ENCODE peak calls at places on chromosomes 13 and 19, in five cellular contexts. H is H1, V is K562, P is GM12878, E is HepG2. G is an unnamed sample.

GRCh38 chr19:17337675-17338439 is 504 bp downstream of the GTPBP3 start:
- DNase-seq in V (peak), P (no peak), E (no peak), H (peak), G (peak)

GRCh38 chr13:113785051-113786010 is 26.3 kb downstream of the TMEM255B start:
- DNase-seq in E (no peak), P (no peak), H (no peak), V (no peak), G (no peak)

GRCh38 chr13:112069727-112070300 is 2.9 kb downstream of the SOX1 start:
- DNase-seq in P (no peak), V (no peak), H (peak), E (no peak), G (no peak)

GRCh38 chr19:19423322-19423721 is 17.8 kb downstream of the GATAD2A start:
- DNase-seq in H (no peak), E (no peak), V (no peak), P (no peak), G (no peak)

GRCh38 chr13:50152224-50152623 is 137.0 kb downstream of the KCNRG start:
- DNase-seq in H (no peak), E (no peak), V (no peak), P (no peak), G (no peak)

GRCh38 chr13:83297591-83298305 is 584.5 kb downstream of the SLITRK1 start:
- DNase-seq in E (no peak), P (no peak), H (no peak), V (no peak), G (no peak)

GRCh38 chr19:14147797-14148605 is 11.6 kb upstream of the ASF1B start:
- DNase-seq in P (no peak), V (peak), E (peak), H (peak), G (peak)

GRCh38 chr13:34452831-34453230 is 489.2 kb upstream of the NBEA start:
- DNase-seq in V (no peak), P (no peak), H (no peak), E (no peak), G (no peak)

GRCh38 chr19:43901395-43902390 is 33.4 kb downstream of the ZNF45 start:
- DNase-seq in H (peak), V (peak), P (peak), E (peak), G (peak)

GRCh38 chr13:97211357-97211756 is 10.8 kb upstream of the MBNL2 start:
- DNase-seq in E (no peak), V (no peak), P (no peak), H (no peak), G (no peak)
- TF ChIP-seq SP1 in E (no peak), V (no peak), P (no peak), H (no peak), G (no peak)

GRCh38 chr19:10508036-10508435 is 4.9 kb upstream of the KEAP1 start:
- DNase-seq in P (no peak), E (no peak), H (no peak), V (no peak), G (no peak)

GRCh38 chr19:10505583-10506229 is 2.5 kb upstream of the KEAP1 start:
- DNase-seq in V (peak), P (no peak), H (peak), E (peak), G (peak)

GRCh38 chr19:10513223-10513622 is 4.0 kb downstream of the S1PR5 start:
- DNase-seq in H (no peak), P (no peak), V (no peak), E (no peak), G (no peak)

GRCh38 chr19:10510301-10510802 is 6.9 kb downstream of the S1PR5 start:
- DNase-seq in E (peak), P (no peak), H (peak), V (peak), G (peak)

DNA sequence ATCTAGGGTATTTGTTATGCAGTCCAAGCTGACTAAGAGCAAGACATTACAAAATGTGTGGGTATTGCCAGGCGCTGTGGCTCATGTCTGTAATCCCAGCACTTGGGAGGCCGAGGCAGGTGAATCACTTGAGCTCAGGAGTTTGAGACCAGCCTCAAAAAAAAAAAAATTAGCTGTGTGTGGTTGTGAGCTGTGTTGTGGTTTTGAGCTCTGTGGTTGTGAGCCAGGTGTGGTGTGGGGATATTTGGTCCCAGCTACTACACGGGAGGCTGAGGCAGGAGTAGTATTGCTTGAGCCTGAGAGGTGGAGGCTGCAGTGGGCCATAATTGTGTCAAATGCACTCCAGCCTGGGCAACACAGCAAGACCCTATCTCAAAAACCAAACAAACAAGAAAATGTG is 5.6 kb upstream of the KEAP1 start:
- DNase-seq in P (no peak), V (no peak), H (no peak), E (no peak), G (no peak)
- TF ChIP-seq ATF2 in P (no peak), V (no peak), H (no peak), E (no peak), G (no peak)

DNA sequence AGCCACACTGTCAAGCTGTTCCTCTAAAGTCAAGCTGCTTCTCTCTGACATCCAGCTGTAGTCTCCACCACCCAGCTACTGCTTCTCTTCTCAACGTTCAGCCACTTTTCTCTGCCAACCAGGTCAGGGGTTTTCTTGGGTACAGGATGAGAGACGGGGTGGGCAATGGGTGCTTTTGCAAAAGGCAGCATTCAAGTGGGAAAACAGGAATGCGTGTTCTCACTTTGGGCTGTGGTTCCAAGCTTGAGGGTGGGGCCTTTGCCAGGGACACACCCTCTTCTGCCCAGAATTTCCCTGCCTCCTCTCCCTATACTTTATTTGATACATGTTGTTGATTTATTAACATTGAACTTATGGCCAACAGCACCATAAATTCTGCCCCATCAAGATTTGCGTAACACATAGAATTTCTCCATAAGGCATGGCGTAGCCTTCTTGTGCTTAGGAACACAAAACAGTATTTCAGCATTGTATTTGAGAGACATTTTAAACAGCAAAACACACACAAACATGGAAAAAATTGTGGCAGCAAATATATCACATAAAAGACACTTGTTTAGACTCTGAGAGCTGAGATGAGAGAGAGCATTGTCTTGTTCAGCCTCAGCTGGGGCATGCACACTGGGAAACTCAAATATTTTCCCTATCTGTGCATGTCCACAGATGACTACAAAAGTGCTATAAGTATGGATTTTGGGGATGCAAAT is 392.8 kb downstream of the SLITRK6 start:
- DNase-seq in H (no peak), V (no peak), P (no peak), E (no peak), G (no peak)
- TF ChIP-seq USF2 in H (no peak), V (no peak), P (no peak), E (no peak), G (no peak)

DNA sequence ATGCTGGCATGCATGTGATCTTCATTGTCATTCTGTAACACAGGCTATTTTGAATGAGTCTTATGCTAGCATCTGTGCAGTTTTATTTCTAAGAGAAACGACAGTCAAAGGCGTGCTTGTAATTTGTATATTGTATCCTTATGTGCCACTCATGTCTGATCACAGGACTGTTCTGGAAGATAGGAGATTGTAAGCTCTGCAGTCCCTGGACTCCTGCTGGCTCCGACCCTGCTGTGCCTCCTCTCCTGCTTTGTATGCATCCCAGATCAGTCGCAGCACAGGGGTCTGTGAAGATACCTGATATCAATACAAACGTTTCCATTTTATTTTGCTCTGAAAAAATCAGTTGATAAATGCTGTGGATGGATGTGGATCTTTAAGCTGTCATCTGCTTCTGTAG is 653.1 kb downstream of the LIG4 start:
- DNase-seq in V (no peak), E (no peak), H (no peak), P (no peak), G (no peak)
- TF ChIP-seq SP1 in V (no peak), E (no peak), H (no peak), P (no peak), G (no peak)

DNA sequence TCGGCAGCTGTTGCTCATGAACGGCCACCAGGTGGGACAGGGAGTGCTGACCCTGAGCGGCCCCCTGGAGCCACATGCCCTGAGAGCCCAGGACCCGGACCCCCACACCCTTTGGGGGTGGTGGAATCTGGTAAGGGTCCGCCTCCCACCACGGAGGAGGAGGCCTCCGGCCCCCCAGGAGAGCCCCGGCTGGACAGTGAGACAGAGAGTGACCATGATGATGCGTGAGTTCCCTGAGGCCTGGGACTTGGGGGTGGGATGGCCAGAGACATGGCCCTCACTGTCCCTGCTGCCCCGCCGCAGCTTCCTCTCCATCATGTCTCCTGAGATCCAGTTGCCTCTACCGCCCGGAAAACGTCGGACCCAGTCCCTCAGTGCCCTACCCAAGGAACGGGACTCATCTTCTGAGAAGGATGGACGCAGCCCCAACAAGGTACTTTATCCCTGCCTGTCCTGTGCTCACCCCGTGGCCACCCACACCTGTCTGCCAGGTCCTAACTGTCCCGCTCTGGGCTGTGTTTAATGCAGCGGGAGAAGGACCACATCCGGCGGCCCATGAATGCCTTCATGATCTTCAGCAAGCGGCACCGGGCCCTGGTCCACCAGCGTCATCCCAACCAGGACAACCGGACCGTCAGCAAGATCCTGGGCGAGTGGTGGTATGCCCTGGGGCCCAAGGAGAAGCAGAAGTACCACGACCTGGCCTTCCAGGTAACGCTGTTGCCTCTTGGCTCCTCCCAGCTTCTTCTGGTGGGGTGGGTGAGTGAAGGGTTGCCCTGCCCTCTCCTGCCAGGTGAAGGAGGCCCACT is 14.7 kb upstream of the PRR19 start:
- DNase-seq in E (no peak), V (no peak), H (no peak), P (no peak), G (no peak)
- TF ChIP-seq ATF2 in E (no peak), V (no peak), H (no peak), P (no peak), G (no peak)